ENCODE peak calls at places on chromosomes 4 and X, in eight cellular contexts. F is uterus, J is IMR-90, B is suprapubic skin, Y is pancreas, R is PC-3, D is nephron progenitor cell, V is left ventricle myocardium inferior. T is an unnamed sample.

GRCh38 chrX:107674480-107675364 is 46.4 kb downstream of the PRPS1 start:
- DNase-seq in V (peak), F (peak), B (peak), Y (no peak), R (no peak), D (peak), J (no peak), T (no peak)

GRCh38 chr4:168648494-168648893 is 151.6 kb downstream of the PALLD start:
- DNase-seq in D (no peak), V (no peak), B (no peak), Y (no peak), F (no peak), J (no peak), R (no peak), T (no peak)

GRCh38 chr4:77859256-77859655 is 3.4 kb upstream of the MRPL1 start:
- DNase-seq in B (no peak), R (no peak), J (no peak), D (no peak), Y (peak), V (no peak), F (no peak), T (no peak)

GRCh38 chrX:10512258-10512657 is 108.1 kb downstream of the MID1 start:
- DNase-seq in B (no peak), D (no peak), R (peak), J (peak), F (no peak), V (no peak), Y (no peak), T (no peak)

GRCh38 chr4:6582889-6583504 is 8.0 kb downstream of the MAN2B2 start:
- DNase-seq in J (peak), B (no peak), Y (no peak), R (peak), F (no peak), V (no peak), D (no peak), T (no peak)

GRCh38 chr4:1130318-1131186 is 17.2 kb upstream of the RNF212 start:
- DNase-seq in F (peak), Y (peak), V (peak), R (peak), J (peak), B (no peak), D (peak), T (peak)

GRCh38 chr4:177574446-177574845 is 132.2 kb upstream of the AGA start:
- DNase-seq in F (no peak), B (no peak), V (no peak), Y (no peak), J (no peak), R (peak), D (no peak), T (no peak)

GRCh38 chrX:137574784-137575298 is 8.9 kb downstream of the ZIC3 start:
- DNase-seq in B (no peak), J (no peak), F (no peak), D (no peak), R (no peak), Y (no peak), V (no peak), T (no peak)

GRCh38 chrX:1876041-1876440 is 261.2 kb downstream of the ASMT start:
- DNase-seq in R (no peak), D (no peak), B (no peak), F (no peak), J (no peak), Y (no peak), V (no peak), T (no peak)

GRCh38 chr4:78650106-78651021 is 98.8 kb downstream of the ANXA3 start:
- DNase-seq in D (no peak), R (peak), J (peak), F (no peak), V (no peak), Y (no peak), B (no peak), T (no peak)

GRCh38 chr4:150582101-150582565 is at the start of gene MAB21L2:
- DNase-seq in B (no peak), Y (no peak), J (peak), F (no peak), V (no peak), R (no peak), D (peak), T (no peak)

GRCh38 chr4:71186566-71187398 is 152.0 kb upstream of the SLC4A4 start:
- DNase-seq in V (peak), J (peak), R (peak), B (no peak), F (no peak), D (peak), Y (peak), T (peak)

GRCh38 chr4:110020139-110020538 is 107.5 kb downstream of the EGF start:
- DNase-seq in D (no peak), R (no peak), J (peak), Y (no peak), V (no peak), B (no peak), F (no peak), T (no peak)

GRCh38 chr4:184282251-184282713 is 64.6 kb upstream of the ENPP6 start:
- DNase-seq in R (no peak), V (no peak), Y (no peak), B (no peak), D (no peak), J (no peak), F (no peak), T (peak)

GRCh38 chrX:101682723-101683122 is 23.1 kb upstream of the ARMCX2 start:
- DNase-seq in R (no peak), D (no peak), V (no peak), Y (no peak), J (peak), F (no peak), B (no peak), T (no peak)

GRCh38 chr4:145234086-145234694 is 53.8 kb upstream of the OTUD4 start:
- DNase-seq in J (peak), D (peak), V (no peak), B (no peak), R (peak), F (no peak), Y (peak), T (peak)

GRCh38 chr4:72022553-72022952 is 9.2 kb upstream of the NPFFR2 start:
- DNase-seq in Y (no peak), R (no peak), B (no peak), J (no peak), D (no peak), V (no peak), F (no peak), T (no peak)

GRCh38 chr4:13521047-13521446 is 23.3 kb downstream of the NKX3-2 start:
- DNase-seq in Y (no peak), R (no peak), J (no peak), F (no peak), D (no peak), B (no peak), V (no peak), T (no peak)

GRCh38 chr4:28557755-28558154 is 1697.1 kb downstream of the STIM2 start:
- DNase-seq in B (no peak), D (no peak), V (no peak), J (peak), F (no peak), R (peak), Y (no peak), T (no peak)

GRCh38 chr4:6269400-6269650 is 325 bp upstream of the WFS1 start:
- DNase-seq in J (no peak), R (no peak), V (no peak), F (no peak), B (no peak), Y (no peak), D (no peak), T (no peak)

DNA sequence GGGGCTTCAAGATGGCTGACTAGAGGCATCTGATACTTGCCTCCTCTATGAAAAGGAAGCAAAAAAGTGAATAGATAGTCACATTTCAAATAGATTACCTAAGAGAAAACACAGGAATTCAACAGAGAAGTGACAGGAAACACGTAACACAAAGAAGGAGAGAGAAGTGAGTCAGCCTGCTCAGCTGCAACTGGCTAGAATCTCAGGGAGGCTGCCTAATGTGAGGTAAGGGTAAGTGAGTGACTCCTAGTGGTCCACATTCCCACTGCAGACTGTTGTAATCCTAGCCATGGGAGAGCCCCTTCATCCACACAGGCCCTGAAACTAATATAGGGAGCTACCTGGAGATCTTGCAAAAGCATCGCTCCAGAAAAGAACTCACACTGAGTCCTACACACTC is 179.2 kb downstream of the SLC7A11 start:
- DNase-seq in R (peak), J (peak), B (no peak), F (no peak), Y (no peak), V (no peak), D (no peak), T (no peak)
- TF ChIP-seq CTCF in R (peak), J (peak), B (no peak), F (no peak), Y (no peak), V (no peak), D (no peak), T (no peak)

DNA sequence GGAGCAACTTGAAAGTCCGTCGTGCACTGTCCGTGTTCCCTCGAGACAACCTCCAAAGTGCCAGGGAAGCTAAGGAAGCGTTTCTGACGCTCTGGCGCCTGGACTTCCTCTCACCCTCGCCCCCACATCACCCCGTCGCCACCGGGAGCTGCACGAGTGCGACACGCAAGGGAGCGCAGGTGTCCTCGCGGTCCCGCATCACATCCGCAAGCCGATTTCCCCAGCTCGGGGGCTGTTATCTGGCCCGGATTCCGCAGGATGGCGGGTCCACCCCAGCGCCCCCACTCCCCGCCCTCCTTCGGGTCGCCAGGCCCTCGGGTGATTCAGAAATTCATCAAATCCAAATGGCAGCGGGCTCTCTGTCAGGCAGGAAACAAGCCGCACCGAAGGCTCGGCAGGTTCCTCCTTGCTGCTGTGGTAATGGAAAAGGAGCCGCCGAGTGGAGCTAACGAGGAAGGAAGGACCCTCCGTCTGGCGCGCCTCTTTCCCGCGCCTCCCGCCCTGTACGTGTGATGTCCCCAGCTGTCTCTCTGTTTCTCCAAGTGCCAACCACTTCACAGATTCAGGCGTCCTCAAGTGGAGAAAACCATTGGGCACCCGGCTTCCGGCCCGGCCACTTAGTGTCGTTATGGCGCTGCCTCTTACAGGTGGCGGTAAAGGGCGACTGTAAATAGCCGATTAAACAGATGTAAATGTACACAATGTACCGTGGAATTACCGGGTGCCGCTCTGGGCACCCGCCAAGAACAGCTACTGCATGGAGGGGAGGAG is 901 bp upstream of the SETD7 start:
- DNase-seq in R (peak), Y (peak), B (peak), V (peak), J (no peak), F (peak), D (peak), T (peak)
- TF ChIP-seq CTCF in R (peak), Y (no peak), B (no peak), V (no peak), J (no peak), F (no peak), D (no peak), T (peak)

DNA sequence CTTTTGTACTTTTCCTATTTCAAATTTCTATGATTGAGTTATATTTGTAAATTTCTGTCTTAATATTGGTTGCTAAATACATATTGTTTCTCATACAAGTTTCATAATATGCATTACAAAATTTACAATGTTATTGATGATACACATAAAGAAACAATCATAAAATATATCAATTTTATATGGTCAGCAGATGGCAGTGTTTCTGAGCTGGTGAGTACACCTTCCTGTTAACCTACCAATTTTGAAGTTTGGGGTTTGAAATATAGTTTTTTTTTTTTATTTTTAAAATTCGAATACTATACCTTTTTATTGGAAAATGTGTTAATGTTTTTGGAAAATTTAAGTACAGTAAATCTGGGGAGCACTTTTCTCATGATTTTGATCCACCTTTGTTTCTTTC is 1953.1 kb upstream of the ADGRL3 start:
- DNase-seq in J (no peak), D (no peak), Y (no peak), F (no peak), B (no peak), V (no peak), R (peak), T (no peak)
- TF ChIP-seq CTCF in J (no peak), D (peak), Y (no peak), F (no peak), B (no peak), V (peak), R (peak), T (peak)

GRCh38 chr4:88411491-88412101 is 32.9 kb downstream of the HERC6 start:
- DNase-seq in V (no peak), F (no peak), R (no peak), D (no peak), J (no peak), B (no peak), Y (no peak), T (no peak)

GRCh38 chr4:88409789-88410188 is 31.1 kb downstream of the HERC6 start:
- DNase-seq in F (no peak), Y (no peak), R (no peak), B (no peak), J (no peak), V (no peak), D (no peak), T (no peak)

GRCh38 chr4:88414755-88415154 is 36.1 kb downstream of the HERC6 start:
- DNase-seq in R (no peak), Y (no peak), B (no peak), F (no peak), D (no peak), V (no peak), J (no peak), T (no peak)

DNA sequence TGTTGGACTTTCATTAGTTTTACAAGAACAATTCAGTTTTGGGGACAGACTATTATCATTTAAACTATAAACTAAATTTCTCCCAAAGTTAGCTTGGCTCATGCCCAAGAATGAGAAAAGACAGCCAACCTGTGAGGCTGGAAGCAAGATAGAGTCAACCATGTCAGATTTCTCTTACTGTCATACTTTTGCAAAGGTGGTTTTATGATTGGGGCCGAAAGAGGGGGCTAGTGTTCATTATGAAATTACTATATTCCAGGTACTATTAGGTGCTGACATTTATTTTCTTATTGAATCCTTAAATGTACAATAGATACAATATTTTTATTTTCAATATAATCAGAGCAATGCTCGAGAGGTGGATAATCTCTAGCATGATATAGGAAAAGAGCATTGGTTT is 30.6 kb downstream of the HERC6 start:
- DNase-seq in F (no peak), R (no peak), B (no peak), Y (no peak), J (no peak), D (no peak), V (no peak), T (no peak)
- TF ChIP-seq CTCF in F (no peak), R (no peak), B (no peak), Y (no peak), J (no peak), D (no peak), V (no peak), T (no peak)

DNA sequence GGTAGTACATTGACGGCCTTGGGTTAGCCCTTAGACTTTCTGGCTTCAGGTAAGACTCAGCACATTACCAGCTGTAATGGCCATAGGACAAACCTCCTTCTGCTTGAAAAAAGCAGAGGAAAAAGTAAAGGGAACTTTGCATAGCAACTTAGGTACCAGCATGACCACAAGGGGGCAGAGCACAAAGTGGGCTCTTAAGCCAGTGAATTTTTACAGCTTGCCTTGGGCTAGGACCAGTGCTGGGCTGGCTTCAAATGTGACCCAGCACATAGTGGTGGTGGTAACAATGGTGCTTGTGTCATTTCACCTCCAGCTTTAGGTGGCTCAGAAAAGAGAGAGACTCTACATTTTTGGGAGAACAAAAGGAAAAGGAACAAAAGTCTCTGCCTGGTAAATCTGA is 66.1 kb downstream of the KLHL4 start:
- DNase-seq in F (no peak), R (peak), V (no peak), B (no peak), J (peak), D (peak), Y (no peak), T (no peak)
- TF ChIP-seq CTCF in F (no peak), R (peak), V (peak), B (no peak), J (peak), D (peak), Y (peak), T (no peak)

T was measured in GM10248.